ENCODE peak calls at places on chromosomes 6 and 20, in six cellular contexts. Z, O, A, I, X and J are unnamed samples. For H3K4me1, the result is how much of the 10 kb centered on the place peaks cover.

GRCh38 chr20:14055127-14055742 is 59.9 kb downstream of the MACROD2 start:
- DNase-seq in Z (peak), O (peak), A (peak), I (peak), X (peak), J (peak)

GRCh38 chr6:167501831-167502385 is 177.0 kb downstream of the TTLL2 start:
- DNase-seq in Z (peak), O (no peak), A (no peak), I (peak), X (peak), J (no peak)

GRCh38 chr6:1318036-1318435 is 6.1 kb downstream of the FOXQ1 start:
- DNase-seq in Z (no peak), O (no peak), A (no peak), I (no peak), X (no peak), J (no peak)

GRCh38 chr6:3328145-3328544 is 69.4 kb downstream of the PSMG4 start:
- DNase-seq in Z (no peak), O (no peak), A (peak), I (no peak), X (no peak), J (no peak)

GRCh38 chr6:149696904-149697303 is 21.0 kb downstream of the LATS1 start:
- DNase-seq in Z (no peak), O (peak), A (peak), I (no peak), X (no peak), J (peak)

GRCh38 chr20:14219801-14220461 is 117.5 kb downstream of the FLRT3 start:
- DNase-seq in Z (no peak), O (no peak), A (no peak), I (no peak), X (peak), J (no peak)

GRCh38 chr6:135291288-135292116 is 110.4 kb downstream of the MYB start:
- DNase-seq in Z (no peak), O (peak), A (peak), I (peak), X (no peak), J (peak)

GRCh38 chr6:44489912-44490604 is 102.6 kb downstream of the CDC5L start:
- DNase-seq in Z (no peak), O (peak), A (peak), I (peak), X (no peak), J (peak)

GRCh38 chr20:32216396-32217142 is 8.9 kb downstream of the POFUT1 start:
- DNase-seq in Z (no peak), O (no peak), A (no peak), I (no peak), X (peak), J (no peak)

GRCh38 chr6:157150076-157150475 is 173.2 kb downstream of the TMEM242 start:
- DNase-seq in Z (no peak), O (peak), A (peak), I (peak), X (no peak), J (peak)

GRCh38 chr6:45054610-45055009 is 273.5 kb upstream of the RUNX2 start:
- DNase-seq in Z (no peak), O (no peak), A (no peak), I (peak), X (no peak), J (no peak)

GRCh38 chr6:40906759-40907158 is 132.3 kb downstream of the UNC5CL start:
- DNase-seq in Z (no peak), O (peak), A (no peak), I (no peak), X (no peak), J (no peak)

GRCh38 chr6:108580645-108581044 is 19.9 kb downstream of the FOXO3 start:
- DNase-seq in Z (no peak), O (no peak), A (no peak), I (no peak), X (no peak), J (no peak)

GRCh38 chr6:47034919-47035318 is 7.2 kb downstream of the ADGRF1 start:
- DNase-seq in Z (peak), O (peak), A (peak), I (peak), X (no peak), J (peak)

GRCh38 chr6:19772891-19773290 is 64.3 kb upstream of the ID4 start:
- DNase-seq in Z (no peak), O (no peak), A (no peak), I (no peak), X (no peak), J (no peak)

GRCh38 chr6:32178547-32179440 is 589 bp downstream of the RNF5 start:
- DNase-seq in Z (no peak), O (peak), A (no peak), I (no peak), X (no peak), J (no peak)

GRCh38 chr6:28544211-28544610 is 18.5 kb downstream of the GPX5 start:
- DNase-seq in Z (peak), O (no peak), A (no peak), I (no peak), X (no peak), J (peak)

GRCh38 chr6:39821739-39822532 is 29.8 kb downstream of the DAAM2 start:
- DNase-seq in Z (no peak), O (no peak), A (no peak), I (no peak), X (no peak), J (peak)

GRCh38 chr20:48374986-48375715 is 452.6 kb downstream of the PREX1 start:
- DNase-seq in Z (no peak), O (no peak), A (no peak), I (no peak), X (no peak), J (no peak)
- H3K4me3 ChIP-seq in Z (no peak), O (no peak), A (no peak), I (no peak), X (no peak), J (no peak)

DNA sequence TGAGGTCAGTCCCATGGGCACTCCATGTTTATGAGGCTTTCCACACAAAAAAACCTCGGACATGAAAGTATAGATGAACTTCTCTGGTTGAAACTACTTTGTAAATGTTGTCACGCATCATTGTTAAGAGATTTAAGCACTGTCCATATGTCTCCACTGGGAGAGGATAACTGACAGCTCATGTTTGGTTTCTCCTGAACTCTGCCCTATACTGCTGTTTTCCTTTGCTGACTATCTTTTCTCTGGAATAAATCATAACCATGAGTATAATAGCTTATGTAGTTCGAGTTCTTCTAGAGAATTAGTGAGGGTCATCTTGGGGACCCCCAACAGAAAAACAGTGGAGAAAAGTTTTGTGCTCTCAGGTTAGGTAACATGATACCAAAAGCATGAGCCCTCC is 14.3 kb downstream of the THEMIS start:
- DNase-seq in Z (no peak), O (no peak), A (peak), I (peak), X (no peak), J (peak)
- H3K9ac ChIP-seq in Z (no peak), O (no peak), A (no peak), I (no peak), X (no peak), J (no peak)

GRCh38 chr20:50273601-50274491 is 83.2 kb downstream of the CEBPB start:
- DNase-seq in Z (no peak), O (peak), A (no peak), I (no peak), X (no peak), J (no peak)
- H3K4me1 ChIP-seq in Z (under half), O (under half), A (under half), I (under half), X (under half), J (under half)

DNA sequence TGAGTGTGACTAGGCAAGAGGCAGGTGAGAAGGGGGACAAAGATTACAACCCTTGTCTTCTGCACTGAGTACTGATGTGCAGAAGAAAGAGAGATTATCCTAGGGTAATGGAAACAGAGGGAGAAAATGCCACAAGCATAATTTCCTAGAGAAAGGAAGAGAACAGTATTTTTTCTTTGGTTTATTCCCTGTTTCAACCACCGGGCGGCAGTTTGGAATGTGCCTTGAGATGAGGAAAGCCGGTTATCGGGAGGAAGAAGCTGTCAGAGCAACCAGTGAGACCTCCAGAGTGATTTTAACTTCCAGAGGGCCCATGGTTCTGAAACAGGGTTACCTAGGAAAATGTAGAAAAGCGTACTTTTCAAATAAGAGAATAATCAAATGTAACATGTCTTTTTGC is 121.4 kb downstream of the REV3L start:
- DNase-seq in Z (peak), O (peak), A (peak), I (peak), X (peak), J (peak)
- H3K4me3 ChIP-seq in Z (no peak), O (no peak), A (no peak), I (no peak), X (no peak), J (no peak)

GRCh38 chr20:34403908-34404307 is 40.8 kb downstream of the ITCH start:
- DNase-seq in Z (no peak), O (no peak), A (no peak), I (no peak), X (no peak), J (no peak)

GRCh38 chr20:34401741-34402455 is 38.8 kb downstream of the ITCH start:
- DNase-seq in Z (no peak), O (no peak), A (no peak), I (no peak), X (no peak), J (no peak)

GRCh38 chr20:34402461-34402860 is 39.4 kb downstream of the ITCH start:
- DNase-seq in Z (no peak), O (no peak), A (no peak), I (no peak), X (no peak), J (no peak)

GRCh38 chr20:34404803-34405202 is 41.7 kb downstream of the ITCH start:
- DNase-seq in Z (no peak), O (no peak), A (no peak), I (no peak), X (no peak), J (no peak)

GRCh38 chr20:34403063-34403827 is 40.2 kb downstream of the ITCH start:
- DNase-seq in Z (no peak), O (no peak), A (no peak), I (no peak), X (no peak), J (no peak)
- H3K9ac ChIP-seq in Z (no peak), O (peak), A (no peak), I (no peak), X (no peak), J (no peak)

GRCh38 chr6:118551063-118551672 is 3.1 kb downstream of the PLN start:
- DNase-seq in Z (peak), O (peak), A (peak), I (peak), X (no peak), J (peak)
- H3K4me1 ChIP-seq in Z (under half), O (half or more), A (under half), I (under half), X (under half), J (under half)

GRCh38 chr20:9508696-9509178 is 5.7 kb upstream of the LAMP5 start:
- DNase-seq in Z (peak), O (no peak), A (no peak), I (no peak), X (no peak), J (no peak)
- H3K4me3 ChIP-seq in Z (peak), O (no peak), A (no peak), I (no peak), X (no peak), J (no peak)